ENCODE peak calls at places on chromosome 1, in ten cellular contexts. B, Y, J, H, E, Q, T, L, M and W are unnamed samples.
A peak's percentile ranks its signal among the peaks of the same experiment; 100 is the strongest.

GRCh38 chr1:158390342-158390741 is 8.9 kb downstream of the OR10T2 start:
- DNase-seq in B (no peak), Y (no peak), J (no peak), H (no peak), E (no peak), Q (no peak), T (no peak), L (no peak), M (no peak), W (no peak)

GRCh38 chr1:64598100-64598571 is 128.2 kb downstream of the CACHD1 start:
- DNase-seq in B (no peak), Y (no peak), J (no peak), H (no peak), E (no peak), Q (no peak), T (peak; percentile 75), L (no peak), M (peak; percentile 76), W (no peak)

GRCh38 chr1:18823438-18823837 is 36.0 kb downstream of the TAS1R2 start:
- DNase-seq in B (no peak), Y (no peak), J (no peak), H (no peak), E (no peak), Q (no peak), T (no peak), L (no peak), M (no peak), W (no peak)

GRCh38 chr1:160410412-160411005 is 10.1 kb downstream of the VANGL2 start:
- DNase-seq in B (no peak), Y (no peak), J (no peak), H (peak; percentile 54), E (no peak), Q (no peak), T (no peak), L (peak; percentile 77), M (no peak), W (no peak)

GRCh38 chr1:215517441-215517891 is 49.6 kb upstream of the KCTD3 start:
- DNase-seq in B (no peak), Y (no peak), J (no peak), H (no peak), E (peak; percentile 28), Q (no peak), T (peak; percentile 56), L (peak; percentile 53), M (peak; percentile 25), W (no peak)

GRCh38 chr1:226248091-226248490 is 24.6 kb downstream of the MIXL1 start:
- DNase-seq in B (no peak), Y (no peak), J (no peak), H (no peak), E (no peak), Q (peak; percentile 56), T (no peak), L (no peak), M (no peak), W (no peak)

GRCh38 chr1:219209578-219209977 is 35.9 kb downstream of the LYPLAL1 start:
- DNase-seq in B (no peak), Y (no peak), J (no peak), H (no peak), E (no peak), Q (no peak), T (no peak), L (no peak), M (no peak), W (no peak)

GRCh38 chr1:204149107-204149506 is 2.7 kb downstream of the ETNK2 start:
- DNase-seq in B (no peak), Y (no peak), J (no peak), H (no peak), E (no peak), Q (no peak), T (no peak), L (no peak), M (no peak), W (no peak)

GRCh38 chr1:7810395-7810794 is 26.3 kb downstream of the PER3 start:
- DNase-seq in B (no peak), Y (no peak), J (no peak), H (no peak), E (peak; percentile 44), Q (no peak), T (peak; percentile 90), L (no peak), M (peak; percentile 79), W (no peak)

GRCh38 chr1:24374891-24375786 is 38.4 kb downstream of the STPG1 start:
- DNase-seq in B (no peak), Y (no peak), J (no peak), H (no peak), E (no peak), Q (no peak), T (no peak), L (peak; percentile 84), M (peak; percentile 73), W (no peak)

GRCh38 chr1:99603699-99604595 is 42.0 kb upstream of the PALMD start:
- DNase-seq in B (no peak), Y (no peak), J (no peak), H (no peak), E (peak; percentile 48), Q (no peak), T (no peak), L (no peak), M (no peak), W (no peak)

GRCh38 chr1:184684285-184685077 is 70.2 kb downstream of the EDEM3 start:
- DNase-seq in B (peak; percentile 50), Y (peak; percentile 38), J (no peak), H (peak; percentile 30), E (no peak), Q (no peak), T (no peak), L (no peak), M (no peak), W (no peak)

GRCh38 chr1:21911205-21912001 is 25.7 kb downstream of the HSPG2 start:
- DNase-seq in B (no peak), Y (no peak), J (no peak), H (peak; percentile 69), E (peak; percentile 45), Q (no peak), T (no peak), L (no peak), M (no peak), W (no peak)

GRCh38 chr1:200369706-200370105 is 40.1 kb downstream of the ZNF281 start:
- DNase-seq in B (no peak), Y (no peak), J (no peak), H (no peak), E (no peak), Q (no peak), T (no peak), L (no peak), M (no peak), W (no peak)

GRCh38 chr1:30365596-30365995 is 357.8 kb downstream of the MATN1 start:
- DNase-seq in B (no peak), Y (no peak), J (no peak), H (no peak), E (no peak), Q (no peak), T (no peak), L (no peak), M (no peak), W (no peak)

GRCh38 chr1:94854458-94855306 is 34.5 kb downstream of the SLC44A3 start:
- DNase-seq in B (peak; percentile 87), Y (peak; percentile 91), J (peak; percentile 45), H (peak; percentile 87), E (peak; percentile 94), Q (peak; percentile 65), T (peak; percentile 96), L (peak; percentile 96), M (peak; percentile 94), W (peak; percentile 60)
- H3K27ac ChIP-seq in B (peak overlapping the region; percentile 28), Y (peak overlapping the region; percentile 89), J (peak overlapping the region; percentile 90), H (peak overlapping the region; percentile 34), E (peak overlapping the region; percentile 57), Q (no peak overlapping the region), T (peak overlapping the region; percentile 56), L (no peak overlapping the region), M (peak overlapping the region; percentile 92), W (peak overlapping the region; percentile 40)

GRCh38 chr1:175036476-175036875 is 13.3 kb upstream of the MRPS14 start:
- DNase-seq in B (no peak), Y (no peak), J (no peak), H (no peak), E (no peak), Q (no peak), T (no peak), L (peak; percentile 7), M (no peak), W (no peak)
- H3K27ac ChIP-seq in B (no peak overlapping the region), Y (no peak overlapping the region), J (no peak overlapping the region), H (no peak overlapping the region), E (no peak overlapping the region), Q (no peak overlapping the region), T (no peak overlapping the region), L (no peak overlapping the region), M (no peak overlapping the region), W (no peak overlapping the region)

GRCh38 chr1:209767105-209767504 is 11.3 kb downstream of the TRAF3IP3 start:
- DNase-seq in B (no peak), Y (no peak), J (no peak), H (no peak), E (no peak), Q (no peak), T (peak; percentile 6), L (no peak), M (no peak), W (no peak)

GRCh38 chr1:209769171-209769904 is 13.5 kb downstream of the TRAF3IP3 start:
- DNase-seq in B (no peak), Y (peak; percentile 64), J (peak; percentile 24), H (peak; percentile 86), E (peak; percentile 94), Q (peak; percentile 87), T (peak; percentile 89), L (no peak), M (peak; percentile 74), W (peak; percentile 58)

GRCh38 chr1:209769956-209770355 is 14.1 kb downstream of the TRAF3IP3 start:
- DNase-seq in B (no peak), Y (no peak), J (no peak), H (no peak), E (peak; percentile 37), Q (no peak), T (peak; percentile 19), L (no peak), M (no peak), W (no peak)

GRCh38 chr1:209767706-209768105 is 11.9 kb downstream of the TRAF3IP3 start:
- DNase-seq in B (no peak), Y (no peak), J (no peak), H (no peak), E (no peak), Q (no peak), T (peak; percentile 34), L (no peak), M (no peak), W (no peak)

DNA sequence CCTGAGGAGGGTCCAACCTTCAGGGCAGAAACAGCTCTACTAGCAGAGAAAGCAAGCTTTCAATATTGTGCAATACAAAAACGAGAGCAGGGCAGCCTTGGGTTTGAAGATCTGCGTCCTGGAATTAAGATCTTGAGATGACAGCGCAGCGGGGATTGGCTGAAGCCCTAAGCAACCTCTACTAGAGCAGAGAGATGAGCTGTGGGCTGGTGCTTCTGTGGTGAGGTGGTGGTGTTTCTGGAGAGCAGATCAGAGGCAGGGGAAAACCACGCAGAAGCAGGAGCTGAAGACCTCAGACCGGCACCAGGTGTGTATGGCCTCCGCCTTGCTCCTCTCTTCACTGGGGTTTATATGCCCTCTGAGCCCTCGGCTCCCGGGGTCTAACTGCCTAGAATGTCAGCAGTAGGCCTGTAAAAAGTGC is 12.5 kb downstream of the TRAF3IP3 start:
- DNase-seq in B (peak; percentile 55), Y (no peak), J (no peak), H (no peak), E (no peak), Q (peak; percentile 98), T (peak; percentile 32), L (no peak), M (no peak), W (no peak)
- H3K27ac ChIP-seq in B (no peak overlapping the region), Y (peak overlapping the region; percentile 76), J (peak overlapping the region; percentile 78), H (no peak overlapping the region), E (no peak overlapping the region), Q (peak overlapping the region; percentile 92), T (peak overlapping the region; percentile 87), L (no peak overlapping the region), M (peak overlapping the region; percentile 86), W (peak overlapping the region; percentile 87)

GRCh38 chr1:107464827-107465226 is 324.0 kb downstream of the NTNG1 start:
- DNase-seq in B (no peak), Y (no peak), J (no peak), H (no peak), E (no peak), Q (no peak), T (no peak), L (peak; percentile 66), M (no peak), W (no peak)
- H3K27ac ChIP-seq in B (no peak overlapping the region), Y (no peak overlapping the region), J (no peak overlapping the region), H (no peak overlapping the region), E (no peak overlapping the region), Q (no peak overlapping the region), T (no peak overlapping the region), L (no peak overlapping the region), M (no peak overlapping the region), W (no peak overlapping the region)